ENCODE peak calls at places on chromosomes 4 and X, in six cellular contexts. W, B, O, M, J and C are unnamed samples.

GRCh38 chr4:73869130-73870055 is at the start of gene CXCL1:
- DNase-seq in W (peak; percentile 48), B (no peak), O (peak; percentile 19), M (peak; percentile 52), J (no peak), C (peak; percentile 42)

GRCh38 chr4:41478518-41478917 is 59.4 kb upstream of the LIMCH1 start:
- DNase-seq in W (no peak), B (no peak), O (no peak), M (peak; percentile 49), J (no peak), C (no peak)

GRCh38 chr4:140504261-140504660 is 6.2 kb upstream of the MGAT4D start:
- DNase-seq in W (no peak), B (no peak), O (no peak), M (no peak), J (no peak), C (no peak)

GRCh38 chr4:14812101-14812500 is 190.2 kb upstream of the CPEB2 start:
- DNase-seq in W (no peak), B (no peak), O (no peak), M (no peak), J (no peak), C (no peak)

GRCh38 chr4:152697284-152698011 is 17.7 kb upstream of the TMEM154 start:
- DNase-seq in W (no peak), B (no peak), O (no peak), M (no peak), J (no peak), C (no peak)

GRCh38 chr4:184014301-184014700 is 109.2 kb downstream of the STOX2 start:
- DNase-seq in W (no peak), B (no peak), O (no peak), M (no peak), J (no peak), C (no peak)

GRCh38 chr4:182973421-182974340 is 56.5 kb upstream of the DCTD start:
- DNase-seq in W (no peak), B (no peak), O (no peak), M (peak; percentile 49), J (no peak), C (no peak)

GRCh38 chrX:18833071-18833731 is 125.8 kb downstream of the PPEF1 start:
- DNase-seq in W (no peak), B (no peak), O (no peak), M (no peak), J (no peak), C (no peak)

GRCh38 chr4:1194028-1194900 is 21.9 kb upstream of the SPON2 start:
- DNase-seq in W (no peak), B (no peak), O (no peak), M (peak; percentile 31), J (no peak), C (peak; percentile 85)

GRCh38 chr4:1171306-1172227 is 816 bp downstream of the SPON2 start:
- DNase-seq in W (no peak), B (no peak), O (no peak), M (no peak), J (no peak), C (no peak)

GRCh38 chrX:9902651-9903050 is 64.5 kb upstream of the CLDN34 start:
- DNase-seq in W (no peak), B (no peak), O (no peak), M (no peak), J (no peak), C (no peak)

GRCh38 chrX:368811-369562 is 17.7 kb downstream of the PPP2R3B start:
- DNase-seq in W (no peak), B (no peak), O (peak; percentile 43), M (no peak), J (no peak), C (peak; percentile 19)

GRCh38 chrX:41332408-41332987 is 1.5 kb upstream of the DDX3X start:
- DNase-seq in W (no peak), B (no peak), O (peak; percentile 49), M (peak; percentile 53), J (no peak), C (peak; percentile 67)

GRCh38 chr4:37951465-37952352 is 8.5 kb upstream of the PTTG2 start:
- DNase-seq in W (no peak), B (peak; percentile 54), O (no peak), M (no peak), J (no peak), C (no peak)

GRCh38 chr4:108433832-108434231 is 186.5 kb upstream of the RPL34 start:
- DNase-seq in W (no peak), B (no peak), O (no peak), M (no peak), J (no peak), C (no peak)

GRCh38 chr4:38152305-38152704 is 192.1 kb downstream of the PTTG2 start:
- DNase-seq in W (no peak), B (no peak), O (no peak), M (no peak), J (no peak), C (no peak)

GRCh38 chr4:89754531-89754930 is 82.4 kb downstream of the SNCA start:
- DNase-seq in W (no peak), B (no peak), O (no peak), M (no peak), J (no peak), C (no peak)

GRCh38 chrX:3362956-3363355 is 16.5 kb upstream of the MXRA5 start:
- DNase-seq in W (no peak), B (no peak), O (no peak), M (no peak), J (no peak), C (no peak)

GRCh38 chrX:7270018-7270417 is 122.1 kb upstream of the PUDP start:
- DNase-seq in W (no peak), B (no peak), O (no peak), M (no peak), J (no peak), C (peak; percentile 65)

GRCh38 chrX:150762258-150762867 is 69.2 kb downstream of the MTMR1 start:
- DNase-seq in W (no peak), B (no peak), O (no peak), M (no peak), J (no peak), C (no peak)

GRCh38 chr4:53713296-53713695 is 122.0 kb upstream of the LNX1 start:
- DNase-seq in W (no peak), B (no peak), O (no peak), M (no peak), J (no peak), C (no peak)

GRCh38 chrX:115941388-115941787 is 229.2 kb upstream of the AGTR2 start:
- DNase-seq in W (no peak), B (no peak), O (no peak), M (no peak), J (no peak), C (no peak)

GRCh38 chrX:115940348-115940747 is 230.2 kb upstream of the AGTR2 start:
- DNase-seq in W (no peak), B (no peak), O (no peak), M (no peak), J (no peak), C (no peak)

GRCh38 chrX:115939070-115939469 is 231.5 kb upstream of the AGTR2 start:
- DNase-seq in W (no peak), B (no peak), O (no peak), M (no peak), J (peak; percentile 33), C (peak; percentile 8)

GRCh38 chrX:115939636-115940160 is 230.8 kb upstream of the AGTR2 start:
- DNase-seq in W (no peak), B (no peak), O (no peak), M (no peak), J (no peak), C (no peak)

DNA sequence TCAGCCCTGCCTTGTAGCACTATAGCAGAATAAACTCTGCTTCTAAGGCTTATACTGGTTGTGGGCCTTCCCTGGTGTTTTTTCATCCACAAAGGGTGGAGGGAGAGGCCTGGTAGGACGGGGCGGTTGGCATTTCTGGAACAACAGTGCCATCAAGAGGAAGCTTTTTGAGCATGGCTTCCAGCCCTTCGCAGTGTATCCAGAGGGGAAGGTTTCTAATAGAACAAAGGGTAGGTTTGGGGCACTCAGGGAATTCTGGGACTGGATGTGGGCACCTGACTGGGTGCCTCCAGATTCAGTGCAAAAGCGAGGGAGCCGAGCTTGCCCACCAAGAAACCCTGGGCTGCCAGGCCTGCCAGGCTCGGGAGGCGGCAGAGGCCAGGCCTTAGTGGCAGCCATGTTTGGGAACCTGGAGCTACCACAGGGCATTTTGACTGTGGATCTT is 229.6 kb upstream of the AGTR2 start:
- DNase-seq in W (no peak), B (peak; percentile 83), O (peak; percentile 4), M (peak; percentile 0), J (peak; percentile 43), C (peak; percentile 68)
- TF ChIP-seq MYC in W (no peak), B (no peak), O (no peak), M (no peak), J (no peak), C (no peak)

GRCh38 chrX:20225488-20225833 is 41.2 kb downstream of the RPS6KA3 start:
- DNase-seq in W (no peak), B (no peak), O (no peak), M (peak; percentile 28), J (no peak), C (no peak)
- TF ChIP-seq CTCF in W (no peak), B (no peak), O (no peak), M (no peak), J (no peak), C (no peak)

GRCh38 chr4:5469151-5469775 is 239.1 kb downstream of the EVC2 start:
- DNase-seq in W (no peak), B (peak; percentile 6), O (no peak), M (no peak), J (no peak), C (no peak)
- TF ChIP-seq MYC in W (no peak), B (no peak), O (no peak), M (no peak), J (no peak), C (no peak)

GRCh38 chrX:145393702-145394235 is 146.5 kb downstream of the SPANXN1 start:
- DNase-seq in W (no peak), B (no peak), O (no peak), M (no peak), J (no peak), C (peak; percentile 28)
- TF ChIP-seq CTCF in W (no peak), B (no peak), O (no peak), M (no peak), J (peak; percentile 35), C (peak; percentile 53)

DNA sequence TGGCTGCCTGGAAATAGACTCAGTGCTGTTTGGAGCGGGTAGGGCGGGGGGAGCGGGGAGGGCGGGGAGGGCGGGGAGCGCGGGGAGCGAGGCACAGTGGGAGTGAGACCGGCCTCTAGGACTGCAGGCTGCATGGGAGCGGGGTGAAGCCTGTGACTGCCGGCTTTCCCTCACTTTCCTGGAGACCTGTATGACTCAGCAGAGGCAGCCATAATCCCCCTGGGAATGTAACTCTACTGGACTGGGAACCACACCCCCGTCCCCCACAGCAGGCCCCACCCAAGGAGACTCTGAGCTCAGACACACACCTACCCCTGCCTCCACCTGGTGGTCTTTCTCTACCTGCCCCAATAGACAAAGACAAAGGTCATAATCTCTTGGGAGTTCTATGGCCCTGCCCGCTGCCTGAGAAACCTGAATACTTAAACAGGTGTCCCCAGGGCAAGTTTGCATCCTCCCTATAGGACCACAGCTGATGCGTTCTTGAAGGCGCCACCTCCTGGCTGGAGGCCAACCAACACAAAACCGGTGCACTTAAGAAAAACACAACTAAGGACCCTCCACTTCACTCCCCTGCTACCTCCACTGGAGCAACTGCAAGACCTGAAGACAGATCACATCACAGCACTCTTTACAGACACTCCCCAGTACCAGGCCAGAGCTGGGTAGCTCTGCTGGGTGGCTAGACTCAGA is 18.0 kb downstream of the HDAC8 start:
- DNase-seq in W (peak; percentile 10), B (no peak), O (peak; percentile 87), M (no peak), J (no peak), C (no peak)
- TF ChIP-seq MYC in W (no peak), B (no peak), O (no peak), M (no peak), J (no peak), C (no peak)